ENCODE peak calls at places on chromosomes 7 and 10, in four cellular contexts. X is BJ, R is astrocyte, K is colonic mucosa. U is an unnamed sample.
A peak's percentile ranks its signal among the peaks of the same experiment; 100 is the strongest.

GRCh38 chr10:5959581-5960069 is 17.7 kb downstream of the IL15RA start:
- DNase-seq in X (no peak), R (no peak), K (no peak), U (no peak)

GRCh38 chr7:123966936-123967335 is 41.9 kb downstream of the SPAM1 start:
- DNase-seq in X (no peak), R (no peak), K (no peak), U (no peak)

GRCh38 chr7:138116156-138116555 is 39.9 kb downstream of the AKR1D1 start:
- DNase-seq in X (no peak), R (peak; percentile 92), K (no peak), U (no peak)

GRCh38 chr7:80346704-80347103 is 165.2 kb downstream of the GNAT3 start:
- DNase-seq in X (no peak), R (peak; percentile 87), K (no peak), U (no peak)

GRCh38 chr10:123502983-123503382 is 163.2 kb upstream of the GPR26 start:
- DNase-seq in X (no peak), R (no peak), K (no peak), U (no peak)

GRCh38 chr7:119572132-119572531 is 700.8 kb upstream of the KCND2 start:
- DNase-seq in X (no peak), R (no peak), K (no peak), U (no peak)

GRCh38 chr7:129752760-129753159 is 141.2 kb downstream of the NRF1 start:
- DNase-seq in X (no peak), R (no peak), K (no peak), U (no peak)

GRCh38 chr10:114779803-114780609 is 41.6 kb upstream of the FHIP2A start:
- DNase-seq in X (peak; percentile 96), R (peak; percentile 88), K (peak; percentile 39), U (peak; percentile 52)

GRCh38 chr7:130365511-130366441 is 14.5 kb upstream of the CPA1 start:
- DNase-seq in X (peak; percentile 78), R (peak; percentile 99), K (no peak), U (peak; percentile 70)

GRCh38 chr7:45100761-45101480 is 10.6 kb downstream of the TBRG4 start:
- DNase-seq in X (no peak), R (no peak), K (no peak), U (no peak)

GRCh38 chr7:106952658-106953231 is 87.7 kb downstream of the PIK3CG start:
- DNase-seq in X (no peak), R (no peak), K (peak; percentile 21), U (no peak)

GRCh38 chr10:86857097-86857825 is 100.2 kb downstream of the MMRN2 start:
- DNase-seq in X (peak; percentile 4), R (peak; percentile 86), K (no peak), U (peak; percentile 52)

GRCh38 chr7:45089314-45089891 is 634 bp upstream of the NACAD start:
- DNase-seq in X (no peak), R (peak; percentile 29), K (peak; percentile 54), U (peak; percentile 26)

GRCh38 chr7:98266840-98267239 is 14.6 kb upstream of the BRI3 start:
- DNase-seq in X (no peak), R (no peak), K (no peak), U (no peak)

GRCh38 chr7:97693586-97693985 is 38.3 kb upstream of the TAC1 start:
- DNase-seq in X (no peak), R (no peak), K (peak; percentile 60), U (no peak)

GRCh38 chr10:10865303-10865702 is 152.4 kb upstream of the CELF2 start:
- DNase-seq in X (peak; percentile 63), R (no peak), K (no peak), U (no peak)

GRCh38 chr7:132709971-132710567 is 133.8 kb upstream of the PLXNA4 start:
- DNase-seq in X (no peak), R (peak; percentile 8), K (no peak), U (peak; percentile 0)

GRCh38 chr10:112435013-112435619 is 11.6 kb downstream of the ZDHHC6 start:
- DNase-seq in X (peak; percentile 12), R (peak; percentile 15), K (no peak), U (no peak)

GRCh38 chr7:121334376-121334775 is 5.6 kb downstream of the WNT16 start:
- DNase-seq in X (no peak), R (no peak), K (no peak), U (no peak)

GRCh38 chr7:5425507-5426225 is 2.0 kb upstream of the TNRC18 start:
- DNase-seq in X (no peak), R (peak; percentile 80), K (peak; percentile 74), U (peak; percentile 93)

GRCh38 chr7:141355057-141355456 is 196.2 kb upstream of the AGK start:
- DNase-seq in X (no peak), R (peak; percentile 49), K (no peak), U (peak; percentile 25)

GRCh38 chr7:99642099-99642498 is 25.4 kb downstream of the ZSCAN25 start:
- DNase-seq in X (no peak), R (peak; percentile 18), K (no peak), U (no peak)

GRCh38 chr10:49139866-49140195 is 6.0 kb upstream of the FAM170B start:
- DNase-seq in X (peak; percentile 83), R (peak; percentile 96), K (no peak), U (peak; percentile 90)

GRCh38 chr7:148084138-148084537 is 506.4 kb upstream of the C7orf33 start:
- DNase-seq in X (no peak), R (no peak), K (peak; percentile 38), U (peak; percentile 19)

GRCh38 chr7:11650030-11650429 is 182.0 kb downstream of the THSD7A start:
- DNase-seq in X (no peak), R (peak; percentile 13), K (no peak), U (no peak)

GRCh38 chr7:87105401-87105800 is 45.9 kb upstream of the ELAPOR2 start:
- DNase-seq in X (no peak), R (no peak), K (no peak), U (no peak)

GRCh38 chr7:80095545-80095944 is 39.1 kb upstream of the GNAI1 start:
- DNase-seq in X (no peak), R (no peak), K (no peak), U (no peak)

GRCh38 chr10:29841724-29842649 is 207.2 kb upstream of the SVIL start:
- DNase-seq in X (no peak), R (peak; percentile 61), K (no peak), U (no peak)

GRCh38 chr10:85786401-85786899 is 580.1 kb downstream of the GRID1 start:
- DNase-seq in X (no peak), R (no peak), K (no peak), U (peak; percentile 4)

GRCh38 chr10:69721690-69722310 is 79.9 kb upstream of the COL13A1 start:
- DNase-seq in X (no peak), R (no peak), K (no peak), U (no peak)

GRCh38 chr7:42494722-42495121 is 257.7 kb upstream of the GLI3 start:
- DNase-seq in X (no peak), R (peak; percentile 42), K (no peak), U (peak; percentile 80)

GRCh38 chr10:110944997-110945396 is 25.6 kb downstream of the SHOC2 start:
- DNase-seq in X (no peak), R (no peak), K (no peak), U (no peak)

GRCh38 chr10:2137549-2138174 is 400.3 kb upstream of the ADARB2 start:
- DNase-seq in X (no peak), R (no peak), K (no peak), U (peak; percentile 8)

GRCh38 chr10:125989791-125990190 is 93.4 kb downstream of the FANK1 start:
- DNase-seq in X (no peak), R (no peak), K (no peak), U (no peak)

GRCh38 chr10:27743736-27744477 is 1.7 kb downstream of the MKX start:
- DNase-seq in X (no peak), R (no peak), K (peak; percentile 27), U (no peak)
- H3K4me3 ChIP-seq in X (peak overlapping the region; percentile 91), R (peak overlapping the region; percentile 60), K (peak overlapping the region; percentile 47), U (peak overlapping the region; percentile 79)

DNA sequence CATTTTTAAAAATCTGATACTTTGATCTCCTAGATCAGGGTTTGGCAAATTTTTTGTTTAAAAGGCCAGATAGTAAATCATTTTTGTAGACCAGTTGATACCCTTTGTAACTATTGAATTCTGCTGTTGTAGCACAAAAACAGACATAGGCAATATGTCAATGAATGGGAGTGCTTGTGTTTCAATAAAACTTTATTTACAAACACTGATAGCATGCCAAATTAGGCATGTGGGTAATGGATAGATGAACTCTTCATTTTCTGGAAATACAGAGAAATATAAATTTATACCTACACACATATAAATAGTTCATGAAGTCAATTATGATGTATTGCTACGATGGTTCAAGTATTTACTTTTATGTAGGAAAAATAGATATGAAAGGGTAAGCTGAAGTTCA is 60.4 kb downstream of the SEMA3A start:
- DNase-seq in X (no peak), R (no peak), K (no peak), U (no peak)
- H3K36me3 ChIP-seq in X (no peaks in the 10 kb centered on the region), R (no peaks in the 10 kb centered on the region), K (no peaks in the 10 kb centered on the region), U (peaks cover 5% of the 10 kb centered on the region)

GRCh38 chr7:154690411-154690810 is 312.5 kb downstream of the PAXIP1 start:
- DNase-seq in X (no peak), R (no peak), K (no peak), U (no peak)

GRCh38 chr7:154686305-154686704 is 316.6 kb downstream of the PAXIP1 start:
- DNase-seq in X (no peak), R (no peak), K (no peak), U (no peak)

GRCh38 chr7:154685564-154685901 is 317.4 kb downstream of the PAXIP1 start:
- DNase-seq in X (no peak), R (no peak), K (no peak), U (no peak)

GRCh38 chr7:154684651-154685563 is 318.0 kb downstream of the PAXIP1 start:
- DNase-seq in X (no peak), R (no peak), K (peak; percentile 55), U (no peak)

DNA sequence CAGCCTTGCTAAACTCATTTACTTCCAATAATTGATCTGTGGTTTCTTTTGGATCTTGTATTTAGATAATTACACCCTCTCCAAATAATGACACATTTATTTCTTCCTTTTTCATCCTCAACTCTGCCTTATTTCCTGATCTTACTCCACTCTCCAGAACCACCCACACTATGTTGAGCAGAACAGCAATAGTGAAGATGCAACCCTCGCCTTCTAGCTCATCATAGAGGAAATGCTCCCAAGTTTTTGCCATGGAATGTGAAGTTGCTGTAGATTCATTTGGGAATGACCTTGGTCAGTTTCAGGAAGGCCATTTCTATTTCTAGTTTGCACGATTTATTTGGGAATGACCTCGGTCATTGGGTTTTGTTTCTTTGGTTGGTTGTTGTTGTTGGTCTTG is 314.0 kb downstream of the PAXIP1 start:
- DNase-seq in X (no peak), R (no peak), K (no peak), U (no peak)
- H3K4me3 ChIP-seq in X (no peak overlapping the region), R (no peak overlapping the region), K (no peak overlapping the region), U (no peak overlapping the region)

GRCh38 chr10:42928064-42928463 is 145.5 kb downstream of the BMS1 start:
- DNase-seq in X (no peak), R (no peak), K (no peak), U (no peak)

GRCh38 chr10:42924484-42924883 is 141.9 kb downstream of the BMS1 start:
- DNase-seq in X (no peak), R (no peak), K (no peak), U (no peak)

GRCh38 chr10:42929993-42930392 is 146.9 kb upstream of the RET start:
- DNase-seq in X (no peak), R (no peak), K (no peak), U (no peak)

GRCh38 chr10:42929236-42929635 is 146.6 kb downstream of the BMS1 start:
- DNase-seq in X (no peak), R (no peak), K (no peak), U (no peak)

DNA sequence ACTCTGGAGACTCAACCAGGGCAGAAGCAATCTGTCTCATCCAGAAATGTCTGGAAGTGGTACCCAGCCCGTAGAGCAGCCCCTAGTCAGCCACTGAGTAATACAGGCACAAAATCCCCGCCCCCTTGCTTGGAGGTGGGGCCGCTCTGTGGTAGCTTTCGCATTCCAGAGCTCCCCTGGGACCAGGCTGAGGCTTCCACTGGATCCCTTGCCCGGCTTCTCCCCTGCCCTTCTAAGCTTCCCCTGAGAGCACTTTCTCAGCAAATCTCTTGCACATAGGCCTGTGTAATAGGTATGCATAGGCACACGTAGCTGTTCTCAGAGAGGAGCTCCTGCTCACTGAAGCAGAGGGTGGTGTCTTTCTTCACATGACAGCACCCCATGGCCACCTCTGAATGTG is 144.2 kb downstream of the BMS1 start:
- DNase-seq in X (no peak), R (no peak), K (no peak), U (peak; percentile 63)
- H3K36me3 ChIP-seq in X (no peaks in the 10 kb centered on the region), R (no peaks in the 10 kb centered on the region), K (no peaks in the 10 kb centered on the region), U (no peaks in the 10 kb centered on the region)

U was measured in MG63.